ENCODE peak calls at places on chromosomes 2 and 18, in nine cellular contexts. R is GM12878; O is left lung; N is MM.1S; A is psoas muscle; X is tibial artery; C is CD4-positive, alpha-beta memory T cell; T is transverse colon; V is lower lobe of right lung. L is an unnamed sample. For H3K4me1, the result is how much of the 10 kb centered on the place peaks cover.

GRCh38 chr2:25417715-25418369 is 76.1 kb upstream of the DNMT3A start:
- DNase-seq in R (peak), O (no peak), N (no peak), A (no peak), X (no peak), C (no peak), T (no peak), V (no peak), L (no peak)

GRCh38 chr2:21042958-21043743 is 722 bp downstream of the APOB start:
- DNase-seq in R (no peak), O (peak), N (peak), A (peak), X (peak), C (peak), T (peak), V (peak), L (no peak)

GRCh38 chr2:68366083-68366560 is 1.0 kb downstream of the PLEK start:
- DNase-seq in R (no peak), O (no peak), N (no peak), A (no peak), X (no peak), C (no peak), T (peak), V (no peak), L (no peak)

GRCh38 chr18:6521804-6522418 is 107.2 kb upstream of the L3MBTL4 start:
- DNase-seq in R (peak), O (no peak), N (peak), A (no peak), X (no peak), C (no peak), T (peak), V (no peak), L (no peak)

GRCh38 chr2:131657895-131658768 is 130.4 kb downstream of the CCDC74A start:
- DNase-seq in R (no peak), O (no peak), N (no peak), A (no peak), X (no peak), C (no peak), T (no peak), V (peak), L (no peak)

GRCh38 chr2:97714084-97714949 is 941 bp downstream of the ZAP70 start:
- DNase-seq in R (no peak), O (no peak), N (no peak), A (no peak), X (no peak), C (no peak), T (no peak), V (no peak), L (no peak)

GRCh38 chr2:12081481-12082210 is 335.2 kb downstream of the LPIN1 start:
- DNase-seq in R (no peak), O (no peak), N (no peak), A (no peak), X (no peak), C (peak), T (no peak), V (no peak), L (no peak)

GRCh38 chr2:20040489-20041172 is 10.8 kb downstream of the LAPTM4A start:
- DNase-seq in R (no peak), O (no peak), N (no peak), A (no peak), X (no peak), C (no peak), T (no peak), V (no peak), L (no peak)

GRCh38 chr2:172856561-172856960 is 120.9 kb downstream of the RAPGEF4 start:
- DNase-seq in R (no peak), O (no peak), N (no peak), A (no peak), X (no peak), C (no peak), T (no peak), V (no peak), L (no peak)

GRCh38 chr2:23925702-23926288 is 1.1 kb downstream of the ATAD2B start:
- DNase-seq in R (peak), O (no peak), N (peak), A (peak), X (peak), C (peak), T (peak), V (no peak), L (peak)

GRCh38 chr2:45173513-45173912 is 164.3 kb upstream of the SIX2 start:
- DNase-seq in R (no peak), O (no peak), N (no peak), A (peak), X (peak), C (no peak), T (no peak), V (no peak), L (no peak)

GRCh38 chr18:45505497-45506206 is 109.6 kb upstream of the SLC14A2 start:
- DNase-seq in R (no peak), O (no peak), N (no peak), A (no peak), X (no peak), C (no peak), T (no peak), V (no peak), L (no peak)

GRCh38 chr2:242032780-242033656 is 163.5 kb downstream of the RTP5 start:
- DNase-seq in R (no peak), O (peak), N (no peak), A (no peak), X (no peak), C (no peak), T (no peak), V (no peak), L (no peak)

GRCh38 chr2:169034256-169034655 is 3.1 kb upstream of the ABCB11 start:
- DNase-seq in R (no peak), O (no peak), N (no peak), A (no peak), X (no peak), C (peak), T (peak), V (no peak), L (no peak)

GRCh38 chr18:76875390-76876330 is 53.3 kb downstream of the ZNF236 start:
- DNase-seq in R (no peak), O (no peak), N (peak), A (peak), X (no peak), C (peak), T (peak), V (no peak), L (no peak)

GRCh38 chr18:73684651-73685050 is 463.0 kb downstream of the FBXO15 start:
- DNase-seq in R (no peak), O (no peak), N (no peak), A (no peak), X (no peak), C (no peak), T (no peak), V (no peak), L (no peak)

GRCh38 chr2:45004569-45005181 is 4.6 kb downstream of the SIX2 start:
- DNase-seq in R (no peak), O (no peak), N (no peak), A (peak), X (no peak), C (no peak), T (no peak), V (no peak), L (no peak)

GRCh38 chr2:17471979-17472378 is 46.3 kb downstream of the RAD51AP2 start:
- DNase-seq in R (no peak), O (no peak), N (no peak), A (no peak), X (no peak), C (no peak), T (no peak), V (no peak), L (no peak)

GRCh38 chr18:13376841-13377351 is 158.3 kb downstream of the LDLRAD4 start:
- DNase-seq in R (no peak), O (no peak), N (no peak), A (no peak), X (no peak), C (peak), T (no peak), V (no peak), L (no peak)

GRCh38 chr2:113910110-113910717 is 20.3 kb downstream of the ACTR3 start:
- DNase-seq in R (no peak), O (no peak), N (no peak), A (no peak), X (no peak), C (peak), T (no peak), V (no peak), L (no peak)

GRCh38 chr2:113974727-113975126 is 84.8 kb downstream of the ACTR3 start:
- DNase-seq in R (no peak), O (no peak), N (no peak), A (no peak), X (no peak), C (no peak), T (no peak), V (no peak), L (no peak)

GRCh38 chr2:9331704-9332103 is 91.6 kb downstream of the ITGB1BP1 start:
- DNase-seq in R (no peak), O (no peak), N (no peak), A (no peak), X (no peak), C (no peak), T (no peak), V (no peak), L (no peak)

GRCh38 chr2:134932864-134933526 is 14.4 kb downstream of the CCNT2 start:
- DNase-seq in R (no peak), O (no peak), N (no peak), A (no peak), X (no peak), C (no peak), T (no peak), V (no peak), L (no peak)

GRCh38 chr2:860259-860855 is 90.3 kb upstream of the SNTG2 start:
- DNase-seq in R (no peak), O (no peak), N (no peak), A (no peak), X (no peak), C (no peak), T (no peak), V (no peak), L (no peak)

GRCh38 chr18:62738638-62739037 is 23.3 kb downstream of the PHLPP1 start:
- DNase-seq in R (no peak), O (no peak), N (peak), A (no peak), X (no peak), C (no peak), T (no peak), V (no peak), L (no peak)

GRCh38 chr2:230913812-230914211 is 11.2 kb downstream of the GPR55 start:
- DNase-seq in R (no peak), O (no peak), N (no peak), A (no peak), X (no peak), C (no peak), T (no peak), V (peak), L (no peak)

GRCh38 chr2:171342014-171342413 is 91.8 kb downstream of the METTL8 start:
- DNase-seq in R (no peak), O (no peak), N (peak), A (no peak), X (no peak), C (no peak), T (no peak), V (no peak), L (no peak)

GRCh38 chr2:241006412-241006811 is 8.0 kb downstream of the SNED1 start:
- DNase-seq in R (no peak), O (no peak), N (no peak), A (no peak), X (no peak), C (no peak), T (no peak), V (no peak), L (no peak)

GRCh38 chr2:14189929-14190328 is 442.6 kb upstream of the LRATD1 start:
- DNase-seq in R (no peak), O (no peak), N (no peak), A (no peak), X (no peak), C (no peak), T (no peak), V (no peak), L (no peak)

GRCh38 chr2:53188846-53189245 is 578.8 kb upstream of the CHAC2 start:
- DNase-seq in R (no peak), O (no peak), N (no peak), A (no peak), X (no peak), C (no peak), T (no peak), V (no peak), L (no peak)

GRCh38 chr2:218852911-218853667 is 6.5 kb upstream of the WNT6 start:
- DNase-seq in R (no peak), O (no peak), N (peak), A (peak), X (peak), C (peak), T (peak), V (peak), L (no peak)

GRCh38 chr2:240792658-240793312 is 27.2 kb downstream of the KIF1A start:
- DNase-seq in R (no peak), O (peak), N (no peak), A (peak), X (no peak), C (no peak), T (no peak), V (no peak), L (no peak)

GRCh38 chr2:217611626-217612127 is 391.1 kb downstream of the TNS1 start:
- DNase-seq in R (no peak), O (no peak), N (no peak), A (no peak), X (no peak), C (no peak), T (no peak), V (no peak), L (no peak)

GRCh38 chr18:64083906-64084305 is 65.0 kb downstream of the LINC00305 start:
- DNase-seq in R (no peak), O (no peak), N (no peak), A (no peak), X (no peak), C (no peak), T (no peak), V (no peak), L (no peak)

DNA sequence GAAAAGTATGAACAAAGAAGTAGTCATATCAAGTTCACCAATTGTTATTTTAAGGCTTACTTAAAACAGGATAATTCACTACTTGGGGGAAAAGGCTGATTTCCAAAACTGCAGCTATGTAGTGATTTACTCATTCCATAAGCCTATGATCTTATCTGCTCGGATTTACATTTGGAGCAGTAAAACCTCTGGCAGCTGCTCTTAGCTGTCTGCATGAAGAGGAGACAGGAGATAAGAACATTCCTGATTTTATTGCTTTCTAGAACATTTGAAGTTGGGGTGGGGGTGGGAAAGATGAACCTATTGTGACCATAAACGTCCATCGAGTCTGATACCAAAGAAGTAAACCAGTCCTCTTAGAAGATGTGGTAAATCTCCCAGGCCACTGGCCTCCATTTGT is 120.9 kb downstream of the MMADHC start:
- DNase-seq in R (no peak), O (no peak), N (no peak), A (no peak), X (no peak), C (no peak), T (no peak), V (no peak), L (no peak)
- H3K4me1 ChIP-seq in R (under half), O (under half), N (under half), A (under half), X (under half), C (under half), T (under half), V (under half), L (under half)

GRCh38 chr2:79670198-79670597 is 157.3 kb downstream of the CTNNA2 start:
- DNase-seq in R (no peak), O (peak), N (no peak), A (no peak), X (no peak), C (no peak), T (no peak), V (peak), L (no peak)
- H3K4me3 ChIP-seq in R (no peak), O (no peak), N (no peak), A (no peak), X (no peak), C (no peak), T (no peak), V (no peak), L (no peak)

DNA sequence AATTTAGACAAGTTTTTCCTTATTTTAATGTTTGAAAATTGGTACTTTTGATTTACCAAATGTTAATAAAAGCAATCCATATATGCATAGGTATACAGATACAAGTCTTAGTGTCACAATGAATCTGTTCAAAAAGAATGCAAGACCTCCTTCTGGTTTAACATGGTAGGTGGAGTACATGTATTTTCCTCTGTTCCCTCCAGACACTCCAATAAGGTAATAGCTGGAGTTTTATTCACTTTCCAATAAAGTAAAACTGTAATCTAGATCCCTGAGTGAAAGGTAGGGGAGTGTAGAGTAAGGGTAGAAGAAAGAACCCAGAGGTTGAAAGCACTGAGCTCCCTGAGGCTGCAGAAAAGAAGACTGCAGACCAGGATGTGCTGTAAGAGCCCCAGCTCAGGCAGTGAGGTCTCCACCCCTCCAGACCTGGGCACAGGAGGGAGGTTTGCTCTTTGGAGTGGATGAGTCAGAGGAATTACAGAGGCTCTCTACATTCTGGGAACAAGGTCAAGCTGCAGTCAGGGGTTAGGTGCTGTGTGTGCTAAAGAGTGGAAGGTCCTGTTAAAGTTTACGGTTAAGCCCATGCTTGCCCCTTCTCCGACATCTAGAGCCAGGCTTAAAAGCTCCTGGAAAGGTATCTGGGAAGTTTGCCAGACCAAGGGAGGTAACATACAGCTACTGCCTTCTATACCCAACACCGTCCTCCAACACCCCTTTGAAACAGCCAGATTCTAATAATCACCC is 27.6 kb upstream of the STAT1 start:
- DNase-seq in R (no peak), O (no peak), N (no peak), A (no peak), X (no peak), C (no peak), T (peak), V (peak), L (no peak)
- H3K4me1 ChIP-seq in R (under half), O (under half), N (under half), A (under half), X (under half), C (under half), T (under half), V (under half), L (under half)

DNA sequence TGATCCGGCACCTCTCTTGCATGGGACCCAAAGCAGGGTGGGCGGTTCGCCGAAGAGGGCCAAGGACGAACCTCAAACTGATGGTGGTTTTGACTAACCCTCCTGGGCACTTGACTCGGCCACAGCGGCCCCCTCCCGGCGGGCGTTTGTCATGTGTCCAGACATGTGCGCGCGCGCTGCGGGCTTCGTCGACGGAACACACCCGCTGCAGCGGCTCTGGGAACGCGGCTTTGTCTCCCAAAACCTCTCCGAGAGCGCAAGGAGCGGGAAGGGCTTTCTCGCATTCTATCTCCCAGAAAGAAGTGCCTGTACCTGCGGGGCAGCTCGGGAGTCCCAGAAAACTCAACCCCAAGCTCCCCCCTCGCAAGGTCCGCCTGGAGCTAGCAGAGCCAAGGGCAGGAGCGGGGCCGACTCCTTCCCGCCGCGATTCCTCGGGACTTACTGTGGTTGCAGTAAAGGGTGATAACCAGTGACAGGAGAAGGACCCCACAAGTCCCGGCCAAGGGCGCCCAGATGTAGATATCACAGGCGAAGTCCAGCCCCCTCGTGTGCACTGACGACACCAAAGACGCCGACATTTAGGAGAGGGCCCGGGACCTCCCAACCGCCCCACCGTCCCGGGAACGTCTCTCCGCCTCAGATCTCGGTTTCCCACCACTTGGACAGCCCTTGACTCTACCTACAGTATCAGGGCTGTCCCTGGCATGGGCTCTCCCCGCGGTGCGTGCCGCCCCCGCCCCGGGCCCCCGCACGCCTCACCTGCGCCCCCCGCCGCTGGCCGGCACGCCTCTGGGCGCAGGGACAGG is 1.6 kb downstream of the CD8A start:
- DNase-seq in R (no peak), O (no peak), N (no peak), A (no peak), X (no peak), C (no peak), T (no peak), V (no peak), L (no peak)
- H3K4me3 ChIP-seq in R (no peak), O (no peak), N (no peak), A (peak), X (peak), C (no peak), T (no peak), V (peak), L (peak)

GRCh38 chr2:152445375-152445774 is 110.4 kb downstream of the FMNL2 start:
- DNase-seq in R (no peak), O (no peak), N (no peak), A (no peak), X (no peak), C (no peak), T (no peak), V (no peak), L (no peak)
- H3K4me1 ChIP-seq in R (under half), O (under half), N (under half), A (half or more), X (under half), C (under half), T (under half), V (under half), L (under half)

L was measured in esophagus squamous epithelium.